ENCODE peak calls at places on chromosomes 5 and 9, in nine cellular contexts. L is IMR-90; M is GM19239; E is naive B cell; F is NCI-H1694 treated with DMSO at 0.1 percent for 48 hours; P is GOT3; Z is activated CD4-positive, alpha-beta T cell treated with anti-CD3 and anti-CD28 coated beads, Interleukin-2, amount 50 U/mL, for 1 hour; S is KG1; G is mucosa of descending colon. C is an unnamed sample.
A peak's percentile ranks its signal among the peaks of the same experiment; 100 is the strongest.

GRCh38 chr5:541148-541887 is 17.1 kb upstream of the SLC9A3 start:
- DNase-seq in E (no peak), F (no peak), L (no peak), P (no peak), Z (no peak), M (no peak), G (peak; percentile 31), S (no peak), C (no peak)

GRCh38 chr9:36584626-36585460 is 12.1 kb downstream of the MELK start:
- DNase-seq in G (no peak), E (no peak), Z (no peak), F (no peak), P (no peak), L (peak; percentile 86), M (no peak), S (no peak), C (no peak)

GRCh38 chr5:78746990-78747389 is 98.4 kb upstream of the LHFPL2 start:
- DNase-seq in Z (no peak), M (no peak), P (no peak), L (no peak), E (no peak), F (no peak), S (no peak), G (no peak), C (no peak)

GRCh38 chr5:73501406-73501805 is 3.2 kb downstream of the BTF3 start:
- DNase-seq in E (no peak), P (no peak), L (no peak), G (no peak), M (no peak), Z (no peak), F (no peak), S (no peak), C (no peak)

GRCh38 chr5:39208471-39208870 is 10.9 kb downstream of the FYB1 start:
- DNase-seq in S (no peak), G (no peak), E (no peak), L (no peak), M (no peak), P (no peak), Z (no peak), F (no peak), C (no peak)

GRCh38 chr9:33466565-33467495 is 6.9 kb downstream of the NOL6 start:
- DNase-seq in E (peak; percentile 34), F (peak; percentile 20), P (no peak), L (peak; percentile 24), M (peak; percentile 71), Z (peak; percentile 78), S (peak; percentile 37), G (peak; percentile 84), C (no peak)

GRCh38 chr5:149677721-149678120 is 52.4 kb upstream of the PPARGC1B start:
- DNase-seq in F (no peak), M (no peak), E (no peak), G (no peak), Z (no peak), L (no peak), S (no peak), P (no peak), C (no peak)

GRCh38 chr9:82170871-82171270 is 182.3 kb downstream of the SPATA31D1 start:
- DNase-seq in G (no peak), L (no peak), F (no peak), Z (no peak), M (no peak), E (no peak), P (no peak), S (no peak), C (no peak)

GRCh38 chr9:112894031-112894430 is 3.4 kb upstream of the SLC46A2 start:
- DNase-seq in P (no peak), M (no peak), L (peak; percentile 33), E (no peak), Z (no peak), F (no peak), S (no peak), G (no peak), C (no peak)

GRCh38 chr5:74682636-74683035 is 2.4 kb upstream of the HEXB start:
- DNase-seq in L (no peak), Z (no peak), E (no peak), S (no peak), P (no peak), M (no peak), G (no peak), F (no peak), C (no peak)

GRCh38 chr5:154206291-154206690 is 15.8 kb downstream of the GALNT10 start:
- DNase-seq in F (no peak), E (no peak), S (no peak), P (no peak), L (no peak), G (no peak), Z (no peak), M (no peak), C (no peak)

GRCh38 chr5:177336112-177336511 is 15.4 kb downstream of the LMAN2 start:
- DNase-seq in L (no peak), M (no peak), F (peak; percentile 51), P (no peak), G (peak; percentile 40), S (no peak), Z (no peak), E (no peak), C (no peak)

GRCh38 chr5:9405196-9405754 is 140.6 kb downstream of the SEMA5A start:
- DNase-seq in E (no peak), M (no peak), S (no peak), Z (no peak), L (no peak), F (no peak), G (no peak), P (no peak), C (peak; percentile 38)

GRCh38 chr9:123687246-123687721 is 242.6 kb downstream of the DENND1A start:
- DNase-seq in S (no peak), G (no peak), P (no peak), E (no peak), Z (no peak), L (no peak), F (no peak), M (no peak), C (no peak)

GRCh38 chr9:112819635-112820496 is 69.3 kb downstream of the SNX30 start:
- DNase-seq in Z (no peak), G (no peak), L (peak; percentile 85), P (no peak), S (no peak), M (no peak), E (peak; percentile 31), F (peak; percentile 38), C (no peak)

GRCh38 chr5:159210306-159210722 is 961 bp upstream of the RNF145 start:
- DNase-seq in L (no peak), E (no peak), M (peak; percentile 4), Z (no peak), S (no peak), F (no peak), P (no peak), G (peak; percentile 33), C (no peak)

GRCh38 chr9:129568560-129569505 is 52.1 kb downstream of the C9orf50 start:
- DNase-seq in Z (peak; percentile 20), M (no peak), E (no peak), S (no peak), P (no peak), F (no peak), L (no peak), G (peak; percentile 55), C (no peak)

GRCh38 chr9:111621895-111622480 is 9.1 kb upstream of the DNAJC25 start:
- DNase-seq in E (no peak), F (peak; percentile 14), P (no peak), M (no peak), Z (no peak), S (no peak), G (no peak), L (peak; percentile 64), C (no peak)

GRCh38 chr9:115606851-115607250 is 488.9 kb upstream of the TNC start:
- DNase-seq in L (peak; percentile 52), P (no peak), G (no peak), F (peak; percentile 48), S (no peak), Z (no peak), M (no peak), E (no peak), C (no peak)

GRCh38 chr9:137305060-137305787 is 3.2 kb upstream of the NRARP start:
- DNase-seq in L (no peak), S (no peak), Z (peak; percentile 54), M (no peak), F (no peak), G (peak; percentile 91), P (no peak), E (no peak), C (no peak)

GRCh38 chr5:1974501-1975405 is 92.0 kb upstream of the IRX4 start:
- DNase-seq in G (no peak), S (no peak), M (no peak), P (no peak), L (no peak), Z (no peak), F (no peak), E (no peak), C (no peak)

GRCh38 chr5:181052928-181053759 is 13.1 kb downstream of the BTNL9 start:
- DNase-seq in G (peak; percentile 45), S (no peak), M (no peak), Z (no peak), L (no peak), F (no peak), E (peak; percentile 9), P (no peak), C (no peak)

GRCh38 chr5:383621-384020 is 59.4 kb upstream of the EXOC3 start:
- DNase-seq in P (no peak), E (no peak), F (no peak), L (no peak), G (no peak), M (no peak), Z (no peak), S (no peak), C (no peak)

GRCh38 chr5:83222906-83223305 is 145.6 kb downstream of the XRCC4 start:
- DNase-seq in M (no peak), P (no peak), F (no peak), G (no peak), S (no peak), E (no peak), L (no peak), Z (no peak), C (no peak)

GRCh38 chr9:73741316-73741715 is 589.7 kb downstream of the ANXA1 start:
- DNase-seq in G (no peak), Z (no peak), P (no peak), E (no peak), F (no peak), S (no peak), L (no peak), M (no peak), C (no peak)

GRCh38 chr5:65198777-65199120 is 283.0 kb downstream of the ADAMTS6 start:
- DNase-seq in L (peak; percentile 99), E (no peak), M (no peak), Z (no peak), P (no peak), G (no peak), F (no peak), S (no peak), C (no peak)

GRCh38 chr9:129282308-129283211 is 104.5 kb upstream of the IER5L start:
- DNase-seq in Z (no peak), M (no peak), G (no peak), E (no peak), L (no peak), P (no peak), F (no peak), S (no peak), C (no peak)

GRCh38 chr5:88785396-88786216 is 97.4 kb downstream of the MEF2C start:
- DNase-seq in G (no peak), E (no peak), M (no peak), Z (no peak), P (no peak), L (peak; percentile 93), S (no peak), F (no peak), C (no peak)

GRCh38 chr9:131432050-131432449 is 38.2 kb downstream of the PRRC2B start:
- DNase-seq in P (no peak), M (no peak), Z (no peak), S (no peak), L (no peak), G (no peak), E (no peak), F (no peak), C (no peak)

GRCh38 chr5:102789469-102789868 is 34.4 kb downstream of the PAM start:
- DNase-seq in E (no peak), Z (no peak), M (no peak), S (no peak), L (no peak), F (no peak), P (no peak), G (no peak), C (no peak)

GRCh38 chr5:102922839-102923477 is 167.9 kb downstream of the PAM start:
- DNase-seq in G (no peak), E (no peak), M (no peak), Z (no peak), F (no peak), L (no peak), P (no peak), S (no peak), C (no peak)